ENCODE peak calls at places on chromosomes 4 and X, in five cellular contexts. S is activated CD4-positive, CD25-positive, alpha-beta regulatory T cell treated with anti-CD3 and anti-CD28 coated beads, Interleukin-2, amount 50 U/mL, for 72 hours; W is RWPE1; X is NCI-H2081; F is stimulated activated naive CD8-positive, alpha-beta T cell treated with anti-CD3 and anti-CD28 coated beads, Interleukin-15, Interleukin-2, amounts not matched to agents 100 U/mL and 50 U/mL, for 24 hours. O is an unnamed sample.

GRCh38 chr4:118682928-118683327 is 2.3 kb upstream of the METTL14 start:
- DNase-seq in F (no peak), W (peak; percentile 11), X (no peak), S (no peak), O (no peak)

GRCh38 chr4:168848977-168849687 is 160.9 kb downstream of the CBR4 start:
- DNase-seq in W (no peak), F (no peak), X (no peak), S (no peak), O (no peak)

GRCh38 chrX:72461766-72462165 is 110.9 kb downstream of the HDAC8 start:
- DNase-seq in F (no peak), X (no peak), W (no peak), S (no peak), O (no peak)

GRCh38 chr4:142614621-142615323 is 231.3 kb downstream of the INPP4B start:
- DNase-seq in S (no peak), F (no peak), W (no peak), X (no peak), O (no peak)

GRCh38 chr4:85783483-85783882 is 308.5 kb downstream of the ARHGAP24 start:
- DNase-seq in S (no peak), F (no peak), X (no peak), W (no peak), O (no peak)

GRCh38 chr4:954211-955020 is 19.0 kb downstream of the DGKQ start:
- DNase-seq in S (peak; percentile 11), W (no peak), X (no peak), F (no peak), O (no peak)

GRCh38 chr4:45442466-45442865 is 681.4 kb downstream of the GABRG1 start:
- DNase-seq in W (peak; percentile 1), X (peak; percentile 3), F (no peak), S (no peak), O (no peak)

GRCh38 chr4:167234388-167234881 is at the start of gene SPOCK3:
- DNase-seq in F (peak; percentile 4), X (peak; percentile 37), W (peak; percentile 38), S (no peak), O (peak; percentile 52)

GRCh38 chrX:135114392-135114791 is 5.9 kb downstream of the ETDB start:
- DNase-seq in S (no peak), X (no peak), W (no peak), F (no peak), O (no peak)